ENCODE peak calls at places on chromosomes 12 and 14, in seven cellular contexts. F is lung, S is stomach, P is GM12865, R is OCI-LY7, U is cardiac muscle cell, X is BJ. Z is an unnamed sample.

GRCh38 chr12:101695698-101696097 is 1.7 kb upstream of the CHPT1 start:
- DNase-seq in R (no peak), X (no peak), S (no peak), U (no peak), F (no peak), P (no peak), Z (no peak)

GRCh38 chr12:6697584-6698351 is 2.8 kb downstream of the PIANP start:
- DNase-seq in U (peak; percentile 40), S (peak; percentile 42), R (peak; percentile 64), P (peak; percentile 48), X (no peak), F (no peak), Z (peak; percentile 53)

GRCh38 chr14:52067873-52068740 is 752 bp downstream of the NID2 start:
- DNase-seq in U (peak; percentile 57), F (no peak), R (no peak), P (peak; percentile 9), X (no peak), S (no peak), Z (peak; percentile 60)

GRCh38 chr14:47917344-47917954 is 242.0 kb upstream of the MDGA2 start:
- DNase-seq in R (peak; percentile 49), P (peak; percentile 6), S (no peak), F (no peak), U (peak; percentile 46), X (no peak), Z (no peak)

GRCh38 chr12:71797506-71797905 is 42.1 kb upstream of the TBC1D15 start:
- DNase-seq in R (no peak), S (no peak), P (no peak), X (no peak), U (no peak), F (no peak), Z (no peak)

GRCh38 chr12:951166-951565 is 1.7 kb upstream of the RAD52 start:
- DNase-seq in P (no peak), X (no peak), S (no peak), F (no peak), R (no peak), U (no peak), Z (no peak)

GRCh38 chr14:71538949-71539659 is 393.1 kb upstream of the RGS6 start:
- DNase-seq in U (no peak), X (no peak), P (no peak), F (no peak), S (no peak), R (no peak), Z (no peak)

GRCh38 chr14:60094306-60094897 is 2.7 kb downstream of the PCNX4 start:
- DNase-seq in R (peak; percentile 31), F (no peak), U (peak; percentile 25), X (no peak), P (peak; percentile 68), S (no peak), Z (no peak)

GRCh38 chr12:105562727-105563072 is 232.2 kb downstream of the C12orf75 start:
- DNase-seq in F (no peak), U (no peak), R (no peak), S (peak; percentile 29), P (no peak), X (no peak), Z (no peak)

GRCh38 chr14:86022031-86022629 is 492.2 kb downstream of the FLRT2 start:
- DNase-seq in P (no peak), F (no peak), U (no peak), S (no peak), R (no peak), X (peak; percentile 32), Z (no peak)

GRCh38 chr14:61229475-61229888 is 51.7 kb downstream of the TMEM30B start:
- DNase-seq in U (peak; percentile 10), R (no peak), P (no peak), X (no peak), F (no peak), S (peak; percentile 46), Z (no peak)

GRCh38 chr12:120010661-120011230 is 21.7 kb downstream of the BICDL1 start:
- DNase-seq in S (no peak), R (no peak), P (no peak), U (no peak), X (no peak), F (no peak), Z (no peak)

GRCh38 chr14:104650981-104651875 is 38.2 kb upstream of the INF2 start:
- DNase-seq in R (no peak), U (no peak), F (no peak), P (no peak), X (no peak), S (no peak), Z (no peak)

GRCh38 chr12:67766370-67766769 is 117.8 kb downstream of the DYRK2 start:
- DNase-seq in X (peak; percentile 57), F (no peak), P (no peak), R (no peak), S (no peak), U (no peak), Z (no peak)

GRCh38 chr14:79256311-79256879 is 954.9 kb downstream of the DIO2 start:
- DNase-seq in F (no peak), R (no peak), P (no peak), S (no peak), U (no peak), X (no peak), Z (no peak)

GRCh38 chr14:90714811-90715210 is 101.4 kb downstream of the TTC7B start:
- DNase-seq in X (no peak), U (no peak), P (no peak), R (no peak), F (no peak), S (no peak), Z (no peak)

GRCh38 chr14:68487805-68488590 is 304.9 kb downstream of the ZFP36L1 start:
- DNase-seq in F (no peak), S (no peak), R (no peak), U (no peak), X (no peak), P (no peak), Z (no peak)

GRCh38 chr14:34212172-34212571 is 249.9 kb downstream of the SPTSSA start:
- DNase-seq in X (no peak), R (no peak), F (no peak), P (no peak), U (no peak), S (no peak), Z (no peak)

GRCh38 chr14:34213332-34213731 is 248.7 kb downstream of the SPTSSA start:
- DNase-seq in F (no peak), P (no peak), R (no peak), X (no peak), U (no peak), S (no peak), Z (no peak)

GRCh38 chr14:34212574-34212973 is 249.5 kb downstream of the SPTSSA start:
- DNase-seq in P (no peak), F (no peak), S (no peak), R (no peak), X (no peak), U (no peak), Z (no peak)

GRCh38 chr14:34208532-34208931 is 253.5 kb downstream of the SPTSSA start:
- DNase-seq in S (no peak), P (no peak), R (no peak), F (no peak), U (no peak), X (no peak), Z (no peak)

GRCh38 chr14:34211732-34212131 is 250.3 kb downstream of the SPTSSA start:
- DNase-seq in P (peak; percentile 22), S (no peak), X (no peak), U (no peak), R (no peak), F (no peak), Z (no peak)
- TF ChIP-seq CTCF in P (no peak), S (no peak), X (no peak), U (no peak), R (no peak), F (no peak), Z (no peak)

DNA sequence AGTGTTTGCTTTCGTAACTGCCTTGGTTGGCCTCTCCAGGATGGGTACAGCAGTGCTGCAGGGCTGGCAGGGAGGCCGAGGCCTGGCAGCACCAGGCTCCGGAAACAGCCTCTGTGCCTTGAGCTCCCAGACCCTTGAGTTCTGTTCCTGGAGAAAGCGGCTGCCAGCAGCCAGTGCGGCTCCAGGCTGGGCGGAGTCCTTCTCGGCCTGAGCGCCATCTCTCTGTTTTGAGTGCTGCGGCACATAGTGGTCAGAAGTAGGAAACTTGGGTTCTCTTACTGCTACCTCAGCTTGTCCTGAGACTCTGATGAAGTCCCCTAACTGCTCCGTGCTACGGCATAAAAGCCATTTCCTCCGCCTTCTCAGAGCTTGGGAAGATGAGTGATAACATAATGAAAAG is 65.9 kb downstream of the KCNA1 start:
- DNase-seq in X (no peak), P (no peak), S (no peak), R (no peak), U (no peak), F (no peak), Z (no peak)
- TF ChIP-seq CTCF in X (no peak), P (no peak), S (no peak), R (no peak), U (no peak), F (no peak), Z (no peak)

DNA sequence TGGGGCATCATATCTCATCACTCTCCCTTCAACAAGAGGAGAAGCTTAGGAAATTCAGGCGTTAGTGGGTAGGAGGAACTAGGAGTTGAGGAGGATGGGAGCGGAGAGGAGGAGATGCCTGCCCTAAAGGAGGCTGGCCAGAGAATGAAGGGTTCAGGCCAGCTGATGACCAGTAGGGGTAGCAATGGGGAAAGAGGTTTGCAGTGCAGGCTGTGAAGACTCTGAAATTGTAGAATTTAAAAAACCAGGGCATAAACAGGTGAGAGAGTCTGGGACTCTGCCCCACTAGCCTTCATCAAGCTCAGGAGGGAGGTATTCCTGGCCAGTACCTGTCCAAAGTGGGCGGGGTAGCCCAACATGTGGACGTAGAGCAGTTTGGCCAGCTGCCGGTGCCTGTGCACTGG is 807 bp downstream of the AP1G2 start:
- DNase-seq in R (no peak), P (no peak), U (no peak), S (peak; percentile 85), X (no peak), F (no peak), Z (no peak)
- TF ChIP-seq CTCF in R (no peak), P (no peak), U (peak; percentile 35), S (no peak), X (peak; percentile 37), F (no peak), Z (no peak)

GRCh38 chr14:100827140-100827517 is 1.2 kb downstream of the MEG3 start:
- DNase-seq in R (no peak), U (no peak), S (no peak), X (no peak), F (no peak), P (no peak), Z (no peak)
- TF ChIP-seq CTCF in R (no peak), U (peak; percentile 46), S (no peak), X (peak; percentile 77), F (no peak), P (peak; percentile 14), Z (no peak)

Z was measured in mesothelial cell of epicardium.